ENCODE peak calls at places on chromosomes 3 and 15, in four cellular contexts. J is GM12878, D is HepG2, L is H1. X is an unnamed sample.

GRCh38 chr15:82543155-82543554 is 2.9 kb upstream of the RPS17 start:
- DNase-seq in J (no peak), D (no peak), L (no peak), X (no peak)

GRCh38 chr15:58510715-58511465 is 79.1 kb downstream of the LIPC start:
- DNase-seq in J (no peak), D (no peak), L (no peak), X (no peak)

GRCh38 chr3:12963184-12963868 is 109.9 kb downstream of the IQSEC1 start:
- DNase-seq in J (no peak), D (no peak), L (no peak), X (no peak)

GRCh38 chr3:159257954-159258353 is 456.1 kb downstream of the MFSD1 start:
- DNase-seq in J (no peak), D (no peak), L (no peak), X (no peak)

GRCh38 chr15:78910836-78911235 is 34.0 kb downstream of the CTSH start:
- DNase-seq in J (no peak), D (no peak), L (no peak), X (no peak)

GRCh38 chr15:79967331-79968182 is 3.4 kb downstream of the BCL2A1 start:
- DNase-seq in J (no peak), D (no peak), L (no peak), X (no peak)

GRCh38 chr3:12999147-13000140 is 73.8 kb downstream of the IQSEC1 start:
- DNase-seq in J (no peak), D (peak), L (no peak), X (no peak)

GRCh38 chr15:68230157-68231100 is 901 bp upstream of the CLN6 start:
- DNase-seq in J (peak), D (no peak), L (peak), X (peak)

GRCh38 chr3:64129581-64129980 is 95.7 kb downstream of the PRICKLE2 start:
- DNase-seq in J (no peak), D (no peak), L (no peak), X (no peak)

GRCh38 chr3:43307649-43308048 is 21.3 kb downstream of the SNRK start:
- DNase-seq in J (no peak), D (no peak), L (no peak), X (no peak)

GRCh38 chr3:9786209-9786739 is 6.0 kb downstream of the TADA3 start:
- DNase-seq in J (no peak), D (no peak), L (no peak), X (no peak)

GRCh38 chr3:79871656-79872055 is 103.9 kb upstream of the ROBO1 start:
- DNase-seq in J (no peak), D (no peak), L (no peak), X (no peak)

GRCh38 chr3:54294214-54294613 is 171.9 kb downstream of the CACNA2D3 start:
- DNase-seq in J (no peak), D (no peak), L (no peak), X (no peak)

GRCh38 chr15:78212546-78213424 is 21.6 kb downstream of the ACSBG1 start:
- DNase-seq in J (no peak), D (peak), L (peak), X (peak)

GRCh38 chr3:99499235-99499798 is 139.1 kb upstream of the COL8A1 start:
- DNase-seq in J (peak), D (peak), L (no peak), X (peak)

GRCh38 chr3:169044341-169045113 is 619.0 kb downstream of the MECOM start:
- DNase-seq in J (no peak), D (no peak), L (no peak), X (no peak)

GRCh38 chr3:46280105-46280797 is 38.0 kb downstream of the CCR3 start:
- DNase-seq in J (no peak), D (no peak), L (no peak), X (no peak)

GRCh38 chr15:67023517-67024321 is 41.7 kb upstream of the SMAD3 start:
- DNase-seq in J (no peak), D (no peak), L (no peak), X (no peak)

GRCh38 chr3:84965141-84965540 is 6.4 kb downstream of the CADM2 start:
- DNase-seq in J (no peak), D (peak), L (peak), X (peak)

GRCh38 chr3:136255672-136256406 is 5.7 kb downstream of the PCCB start:
- DNase-seq in J (no peak), D (peak), L (no peak), X (no peak)

GRCh38 chr3:177358968-177359600 is 161.8 kb upstream of the TBL1XR1 start:
- DNase-seq in J (no peak), D (no peak), L (peak), X (peak)

GRCh38 chr15:98744506-98744905 is 96.2 kb downstream of the IGF1R start:
- DNase-seq in J (no peak), D (no peak), L (no peak), X (no peak)

GRCh38 chr15:70339551-70340517 is 242.1 kb upstream of the TLE3 start:
- DNase-seq in J (no peak), D (no peak), L (peak), X (no peak)

GRCh38 chr3:13705702-13706280 is 156.9 kb downstream of the FBLN2 start:
- DNase-seq in J (no peak), D (no peak), L (peak), X (no peak)

GRCh38 chr3:187319699-187320302 is 28.3 kb upstream of the MASP1 start:
- DNase-seq in J (peak), D (peak), L (peak), X (peak)

GRCh38 chr3:125443923-125444322 is 68.8 kb upstream of the ZNF148 start:
- DNase-seq in J (no peak), D (no peak), L (no peak), X (no peak)

GRCh38 chr3:10977864-10978510 is 14.6 kb upstream of the SLC6A1 start:
- DNase-seq in J (no peak), D (no peak), L (peak), X (no peak)

GRCh38 chr3:111690242-111690641 is 95.1 kb upstream of the ZBED2 start:
- DNase-seq in J (no peak), D (no peak), L (no peak), X (no peak)

GRCh38 chr3:150090006-150090405 is 119.3 kb upstream of the PFN2 start:
- DNase-seq in J (no peak), D (no peak), L (no peak), X (no peak)

GRCh38 chr3:185582871-185583270 is 3.2 kb upstream of the SENP2 start:
- DNase-seq in J (peak), D (no peak), L (no peak), X (no peak)

DNA sequence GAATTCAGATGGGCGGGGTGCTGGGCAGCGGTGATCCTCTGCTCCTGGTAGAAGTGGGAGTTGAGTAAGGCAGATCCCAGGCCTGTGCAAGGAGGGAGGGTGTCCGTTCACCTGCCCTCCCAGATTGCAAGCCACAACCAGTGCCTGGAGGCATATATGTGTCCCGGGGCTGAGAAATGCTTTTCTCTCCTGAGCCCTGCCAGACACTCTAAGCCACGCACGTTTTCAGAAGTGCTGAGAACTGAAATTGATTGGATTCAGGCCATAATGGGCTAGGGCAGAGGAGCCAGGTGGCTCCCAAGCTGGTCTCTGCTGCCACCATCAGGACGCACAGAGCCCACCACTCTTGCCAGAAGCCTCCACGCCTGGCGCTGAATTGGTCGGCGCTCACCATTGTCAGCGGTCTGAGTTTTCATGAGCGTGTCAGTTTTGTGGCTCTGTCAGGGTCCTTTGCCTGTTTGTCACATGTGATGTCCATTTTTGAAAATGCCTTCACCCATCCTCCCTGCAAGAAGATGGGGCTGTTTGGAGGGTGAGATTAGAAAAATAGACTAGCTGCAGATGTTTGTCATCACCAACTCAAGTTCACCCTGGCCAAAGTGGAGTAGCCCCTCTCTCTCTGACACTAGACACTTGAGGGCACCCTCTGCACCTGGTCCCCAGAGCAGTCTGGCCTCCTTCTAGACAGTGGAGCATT is 15.4 kb upstream of the BFSP2 start:
- DNase-seq in J (no peak), D (peak), L (peak), X (peak)
- TF ChIP-seq SUZ12 in J (no peak), D (no peak), L (no peak), X (no peak)

GRCh38 chr15:31930967-31931366 is 99.3 kb upstream of the CHRNA7 start:
- DNase-seq in J (no peak), D (no peak), L (no peak), X (no peak)

GRCh38 chr15:31934821-31935220 is 95.5 kb upstream of the CHRNA7 start:
- DNase-seq in J (no peak), D (no peak), L (no peak), X (no peak)

GRCh38 chr15:31932581-31932980 is 97.7 kb upstream of the CHRNA7 start:
- DNase-seq in J (no peak), D (no peak), L (no peak), X (no peak)
- TF ChIP-seq SP1 in J (no peak), D (no peak), L (no peak), X (no peak)

DNA sequence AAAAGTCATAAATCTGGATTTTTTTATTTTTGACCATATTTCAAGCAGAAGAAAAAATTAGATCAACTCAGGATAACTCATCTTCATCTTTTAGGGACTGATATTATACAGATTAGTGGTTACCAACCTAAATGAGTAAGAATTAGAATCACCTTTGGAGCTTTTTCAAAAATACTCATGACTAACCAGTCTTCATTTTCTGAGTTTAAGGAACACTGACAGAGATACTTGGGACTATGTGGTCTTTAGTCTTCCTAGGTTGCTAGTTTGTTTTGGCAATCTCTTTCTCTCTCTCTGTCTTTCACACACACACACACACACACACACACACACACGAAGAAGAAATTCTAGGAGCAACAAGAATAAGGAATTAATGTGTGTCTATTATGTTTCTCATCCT is 50.1 kb downstream of the TMOD3 start:
- DNase-seq in J (no peak), D (no peak), L (no peak), X (no peak)
- TF ChIP-seq SUZ12 in J (no peak), D (no peak), L (no peak), X (no peak)

GRCh38 chr3:71398157-71398836 is 185.2 kb downstream of the FOXP1 start:
- DNase-seq in J (no peak), D (no peak), L (no peak), X (no peak)
- TF ChIP-seq SP1 in J (no peak), D (no peak), L (no peak), X (no peak)

GRCh38 chr15:41291065-41291631 is 41.2 kb downstream of the OIP5 start:
- DNase-seq in J (peak), D (no peak), L (no peak), X (no peak)
- TF ChIP-seq SUZ12 in J (no peak), D (no peak), L (no peak), X (no peak)